ENCODE peak calls at places on chromosomes 16 and 17, in seven cellular contexts. Y, F, I, R, S, G and N are unnamed samples.

GRCh38 chr17:9104370-9105041 is 83.2 kb downstream of the NTN1 start:
- DNase-seq in Y (no peak), F (no peak), I (no peak), R (peak), S (peak), G (no peak), N (no peak)

GRCh38 chr17:728911-729310 is 3.5 kb upstream of the TLCD3A start:
- DNase-seq in Y (no peak), F (peak), I (no peak), R (no peak), S (no peak), G (no peak), N (no peak)

GRCh38 chr17:915416-916201 is 64.0 kb downstream of the NXN start:
- DNase-seq in Y (peak), F (no peak), I (no peak), R (no peak), S (no peak), G (no peak), N (no peak)

GRCh38 chr16:19595043-19595767 is 39.7 kb downstream of the VPS35L start:
- DNase-seq in Y (no peak), F (no peak), I (no peak), R (peak), S (peak), G (no peak), N (no peak)

GRCh38 chr17:37292429-37293139 is 83.2 kb upstream of the C17orf78 start:
- DNase-seq in Y (no peak), F (no peak), I (no peak), R (no peak), S (peak), G (no peak), N (no peak)

GRCh38 chr17:73227379-73227778 is 34.3 kb downstream of the CPSF4L start:
- DNase-seq in Y (no peak), F (no peak), I (no peak), R (no peak), S (no peak), G (no peak), N (no peak)

GRCh38 chr16:3058173-3059030 is 7.0 kb upstream of the IL32 start:
- DNase-seq in Y (peak), F (peak), I (peak), R (peak), S (peak), G (peak), N (peak)

GRCh38 chr17:1638624-1639300 is 6.8 kb downstream of the SCARF1 start:
- DNase-seq in Y (no peak), F (no peak), I (no peak), R (peak), S (no peak), G (no peak), N (no peak)

GRCh38 chr17:75238020-75238580 is 23.3 kb downstream of the GGA3 start:
- DNase-seq in Y (no peak), F (no peak), I (no peak), R (no peak), S (no peak), G (no peak), N (no peak)

GRCh38 chr17:45225051-45225700 is 3.5 kb downstream of the FMNL1 start:
- DNase-seq in Y (no peak), F (no peak), I (no peak), R (no peak), S (no peak), G (no peak), N (no peak)

GRCh38 chr17:68197091-68197996 is 50.5 kb upstream of the AMZ2 start:
- DNase-seq in Y (no peak), F (no peak), I (no peak), R (no peak), S (no peak), G (no peak), N (peak)

GRCh38 chr17:7129311-7129710 is 14.7 kb upstream of the ASGR2 start:
- DNase-seq in Y (no peak), F (no peak), I (no peak), R (no peak), S (no peak), G (no peak), N (no peak)

GRCh38 chr17:72344613-72345012 is 223.8 kb downstream of the SOX9 start:
- DNase-seq in Y (no peak), F (no peak), I (no peak), R (no peak), S (no peak), G (no peak), N (no peak)

GRCh38 chr17:16987830-16988601 is 16.1 kb upstream of the TNFRSF13B start:
- DNase-seq in Y (peak), F (no peak), I (no peak), R (peak), S (peak), G (peak), N (peak)

GRCh38 chr16:23433261-23433920 is 19.6 kb downstream of the COG7 start:
- DNase-seq in Y (no peak), F (peak), I (no peak), R (no peak), S (no peak), G (no peak), N (peak)

GRCh38 chr17:48997827-48998556 is 807 bp downstream of the IGF2BP1 start:
- DNase-seq in Y (no peak), F (no peak), I (no peak), R (no peak), S (no peak), G (no peak), N (no peak)

GRCh38 chr16:81266680-81267095 is 28.2 kb downstream of the BCO1 start:
- DNase-seq in Y (no peak), F (no peak), I (no peak), R (no peak), S (no peak), G (no peak), N (peak)

GRCh38 chr16:642189-643049 is 791 bp downstream of the MCRIP2 start:
- DNase-seq in Y (no peak), F (peak), I (no peak), R (no peak), S (peak), G (peak), N (peak)

GRCh38 chr16:30902070-30902972 is 5.9 kb downstream of the CTF1 start:
- DNase-seq in Y (peak), F (peak), I (no peak), R (peak), S (peak), G (peak), N (peak)

GRCh38 chr17:21313320-21313719 is 28.8 kb downstream of the MAP2K3 start:
- DNase-seq in Y (no peak), F (no peak), I (no peak), R (peak), S (no peak), G (peak), N (no peak)

GRCh38 chr16:70437582-70438324 is 1.1 kb downstream of the ST3GAL2 start:
- DNase-seq in Y (no peak), F (no peak), I (no peak), R (no peak), S (peak), G (no peak), N (no peak)

GRCh38 chr16:28575446-28576109 is 21.3 kb downstream of the SULT1A2 start:
- DNase-seq in Y (no peak), F (no peak), I (no peak), R (no peak), S (no peak), G (no peak), N (no peak)

GRCh38 chr16:69924777-69925191 is 26.4 kb upstream of the CLEC18A start:
- DNase-seq in Y (peak), F (no peak), I (no peak), R (peak), S (peak), G (peak), N (no peak)

GRCh38 chr17:83200231-83200699 is 120.9 kb downstream of the METRNL start:
- DNase-seq in Y (peak), F (peak), I (no peak), R (peak), S (peak), G (peak), N (peak)

GRCh38 chr16:88978608-88979346 is 1.8 kb upstream of the CBFA2T3 start:
- DNase-seq in Y (no peak), F (no peak), I (no peak), R (no peak), S (no peak), G (no peak), N (peak)

GRCh38 chr17:1800240-1800639 is 29.5 kb downstream of the SMYD4 start:
- DNase-seq in Y (no peak), F (no peak), I (no peak), R (no peak), S (peak), G (no peak), N (no peak)

GRCh38 chr17:60659156-60659555 is 18.5 kb upstream of the BCAS3 start:
- DNase-seq in Y (no peak), F (no peak), I (no peak), R (no peak), S (no peak), G (no peak), N (no peak)
- H3K27ac ChIP-seq in Y (no peak), F (no peak), I (no peak), R (no peak), S (no peak), G (no peak), N (no peak)

DNA sequence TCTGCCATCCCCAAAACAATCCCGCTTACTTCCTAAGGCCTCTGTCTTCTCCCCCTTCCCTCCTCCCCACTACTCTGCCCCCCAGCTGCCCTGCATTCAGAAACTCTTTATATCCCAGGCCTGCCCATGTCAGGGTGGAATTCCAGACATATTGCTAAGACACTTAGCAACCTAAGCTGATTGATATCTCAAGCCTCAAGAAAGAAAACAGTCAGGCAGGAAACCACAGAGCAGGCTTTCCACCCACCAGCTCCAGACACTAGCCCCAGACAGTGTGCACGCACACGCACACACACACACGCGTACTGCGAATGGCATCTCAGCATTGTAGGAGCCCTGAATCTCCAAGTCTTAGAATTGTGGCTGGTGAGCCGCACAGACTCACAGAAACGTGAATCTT is 8.9 kb upstream of the LPCAT2 start:
- DNase-seq in Y (peak), F (no peak), I (peak), R (no peak), S (no peak), G (peak), N (no peak)
- TF ChIP-seq POLR2A in Y (no peak), F (no peak), I (no peak), R (no peak), S (no peak), G (no peak), N (no peak)

GRCh38 chr17:50690887-50691549 is 16.7 kb downstream of the ANKRD40 start:
- DNase-seq in Y (no peak), F (no peak), I (no peak), R (no peak), S (no peak), G (no peak), N (no peak)

GRCh38 chr17:50693041-50693682 is 14.6 kb downstream of the ANKRD40 start:
- DNase-seq in Y (no peak), F (no peak), I (no peak), R (no peak), S (no peak), G (no peak), N (no peak)

GRCh38 chr17:50692448-50693040 is 15.2 kb downstream of the ANKRD40 start:
- DNase-seq in Y (no peak), F (no peak), I (no peak), R (no peak), S (no peak), G (no peak), N (no peak)

GRCh38 chr17:50689956-50690886 is 17.5 kb downstream of the ANKRD40 start:
- DNase-seq in Y (no peak), F (no peak), I (no peak), R (no peak), S (no peak), G (no peak), N (no peak)

GRCh38 chr17:50691550-50692447 is 15.9 kb downstream of the ANKRD40 start:
- DNase-seq in Y (no peak), F (no peak), I (no peak), R (no peak), S (peak), G (no peak), N (peak)
- H3K27ac ChIP-seq in Y (peak), F (peak), I (no peak), R (no peak), S (peak), G (peak), N (peak)

GRCh38 chr17:80111702-80112470 is 10.5 kb downstream of the GAA start:
- DNase-seq in Y (no peak), F (no peak), I (no peak), R (no peak), S (no peak), G (no peak), N (no peak)

GRCh38 chr17:80110927-80111701 is 9.7 kb downstream of the GAA start:
- DNase-seq in Y (no peak), F (no peak), I (no peak), R (no peak), S (no peak), G (no peak), N (no peak)

GRCh38 chr17:80109066-80109618 is 7.8 kb downstream of the GAA start:
- DNase-seq in Y (no peak), F (no peak), I (no peak), R (peak), S (no peak), G (no peak), N (no peak)

GRCh38 chr17:80109713-80110446 is 8.5 kb downstream of the GAA start:
- DNase-seq in Y (peak), F (peak), I (no peak), R (no peak), S (no peak), G (no peak), N (no peak)

DNA sequence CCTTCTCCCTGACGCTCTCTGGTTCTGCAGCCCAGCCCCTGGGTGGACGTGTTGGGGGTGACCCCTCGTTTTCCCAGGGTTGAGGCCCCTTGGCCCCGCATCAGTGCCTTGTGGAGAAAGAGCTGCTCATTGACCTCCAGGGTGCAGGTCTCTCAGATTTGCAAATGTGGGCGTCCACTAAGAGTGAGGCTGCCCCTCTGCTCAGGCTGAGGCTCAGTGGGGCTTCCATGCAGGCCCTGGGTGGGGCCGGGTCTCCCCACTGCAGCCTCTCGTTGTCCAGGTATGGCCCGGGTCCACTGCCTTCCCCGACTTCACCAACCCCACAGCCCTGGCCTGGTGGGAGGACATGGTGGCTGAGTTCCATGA is 9.0 kb downstream of the GAA start:
- DNase-seq in Y (no peak), F (no peak), I (no peak), R (no peak), S (no peak), G (no peak), N (no peak)
- TF ChIP-seq POLR2A in Y (no peak), F (no peak), I (no peak), R (no peak), S (no peak), G (no peak), N (no peak)

DNA sequence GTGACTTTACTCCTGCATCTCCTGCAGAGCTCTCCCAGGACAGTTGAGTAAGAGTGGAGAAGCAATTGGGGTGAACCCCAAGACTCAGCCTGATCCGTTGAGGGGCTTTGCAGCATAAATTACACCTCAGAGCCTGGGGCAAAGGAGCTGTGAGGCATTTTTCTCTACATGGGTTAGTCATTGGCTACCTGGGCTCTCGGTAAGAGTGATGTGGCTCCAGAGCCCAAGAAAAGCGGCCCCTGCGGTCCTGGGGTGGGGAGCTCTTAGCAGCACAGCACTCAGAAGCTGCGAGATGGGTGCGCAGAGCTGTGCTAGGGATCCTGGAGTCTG is 40.4 kb upstream of the C16orf78 start:
- DNase-seq in Y (no peak), F (no peak), I (no peak), R (no peak), S (no peak), G (no peak), N (no peak)
- H3K27ac ChIP-seq in Y (no peak), F (no peak), I (no peak), R (no peak), S (no peak), G (no peak), N (no peak)

GRCh38 chr16:49543315-49543946 is 169.8 kb downstream of the C16orf78 start:
- DNase-seq in Y (no peak), F (no peak), I (no peak), R (no peak), S (no peak), G (no peak), N (no peak)
- TF ChIP-seq POLR2A in Y (no peak), F (no peak), I (no peak), R (no peak), S (no peak), G (no peak), N (no peak)

GRCh38 chr16:11706180-11706742 is 36.4 kb downstream of the TXNDC11 start:
- DNase-seq in Y (no peak), F (no peak), I (no peak), R (no peak), S (peak), G (no peak), N (peak)

GRCh38 chr16:11708421-11708820 is 34.2 kb downstream of the TXNDC11 start:
- DNase-seq in Y (no peak), F (no peak), I (no peak), R (no peak), S (no peak), G (no peak), N (no peak)

GRCh38 chr16:11707679-11708197 is 34.9 kb downstream of the TXNDC11 start:
- DNase-seq in Y (no peak), F (no peak), I (no peak), R (no peak), S (no peak), G (no peak), N (no peak)

GRCh38 chr16:11700264-11701029 is 32.2 kb downstream of the SNN start:
- DNase-seq in Y (no peak), F (no peak), I (no peak), R (no peak), S (no peak), G (peak), N (no peak)

DNA sequence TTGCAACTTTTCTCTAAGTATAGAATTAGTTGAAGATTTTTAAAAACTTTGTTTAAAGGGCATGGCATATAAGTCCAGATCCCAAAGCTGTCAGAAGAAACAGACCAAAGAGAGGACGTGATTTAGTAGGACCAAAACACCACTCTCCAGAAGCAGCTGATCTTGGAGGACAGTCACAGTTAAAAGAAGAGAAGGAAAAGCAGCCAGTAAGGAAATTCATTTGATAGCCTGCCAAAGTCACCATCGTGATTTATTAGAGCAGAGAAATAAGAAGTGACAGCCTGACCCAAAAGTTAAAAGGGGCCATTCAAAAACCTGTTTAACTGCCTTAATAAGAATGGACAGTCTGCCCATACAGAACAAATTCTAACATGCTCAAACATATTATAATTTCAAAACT is 37.1 kb downstream of the SNN start:
- DNase-seq in Y (no peak), F (peak), I (no peak), R (no peak), S (no peak), G (no peak), N (no peak)
- H3K27ac ChIP-seq in Y (no peak), F (peak), I (no peak), R (peak), S (no peak), G (no peak), N (no peak)